ENCODE peak calls at places on chromosomes 6 and 20, in six cellular contexts. W is hepatocyte, Z is SK-N-SH, H is OCI-LY7, J is GM23248, Q is MM.1S. K is an unnamed sample.

GRCh38 chr20:50723672-50724071 is 7.7 kb upstream of the PARD6B start:
- DNase-seq in W (no peak), Z (no peak), H (no peak), J (no peak), Q (no peak), K (no peak)

GRCh38 chr20:59525500-59526241 is 78.7 kb upstream of the PHACTR3 start:
- DNase-seq in W (peak), Z (peak), H (peak), J (peak), Q (peak), K (peak)

GRCh38 chr20:38369387-38369786 is 23.1 kb downstream of the LBP start:
- DNase-seq in W (no peak), Z (peak), H (peak), J (no peak), Q (no peak), K (peak)

GRCh38 chr6:136104556-136104955 is 145.6 kb downstream of the MTFR2 start:
- DNase-seq in W (no peak), Z (no peak), H (no peak), J (no peak), Q (no peak), K (no peak)

GRCh38 chr20:22928679-22929078 is 106.4 kb upstream of the SSTR4 start:
- DNase-seq in W (no peak), Z (no peak), H (no peak), J (no peak), Q (no peak), K (no peak)

GRCh38 chr20:5933802-5934436 is 16.4 kb downstream of the TRMT6 start:
- DNase-seq in W (no peak), Z (peak), H (peak), J (no peak), Q (peak), K (peak)

GRCh38 chr6:31829633-31830492 is 2.3 kb downstream of the HSPA1B start:
- DNase-seq in W (peak), Z (no peak), H (peak), J (peak), Q (peak), K (peak)

GRCh38 chr6:33252758-33253157 is 18.9 kb downstream of the VPS52 start:
- DNase-seq in W (no peak), Z (no peak), H (no peak), J (peak), Q (no peak), K (no peak)

GRCh38 chr20:57498425-57499400 is 26.2 kb downstream of the CTCFL start:
- DNase-seq in W (peak), Z (peak), H (peak), J (peak), Q (peak), K (peak)

GRCh38 chr6:30842754-30843610 is 41.3 kb upstream of the DDR1 start:
- DNase-seq in W (peak), Z (no peak), H (no peak), J (no peak), Q (no peak), K (no peak)

GRCh38 chr20:51541189-51542032 is 1.1 kb downstream of the NFATC2 start:
- DNase-seq in W (peak), Z (no peak), H (peak), J (peak), Q (peak), K (peak)

GRCh38 chr6:125018136-125018535 is 55.9 kb downstream of the RNF217 start:
- DNase-seq in W (no peak), Z (no peak), H (no peak), J (peak), Q (no peak), K (no peak)

GRCh38 chr6:75800133-75800532 is 51.1 kb downstream of the MYO6 start:
- DNase-seq in W (no peak), Z (no peak), H (no peak), J (no peak), Q (no peak), K (no peak)

GRCh38 chr20:52127309-52127708 is 64.3 kb downstream of the ZFP64 start:
- DNase-seq in W (no peak), Z (no peak), H (peak), J (no peak), Q (no peak), K (no peak)

GRCh38 chr6:47440722-47441121 is 36.9 kb upstream of the CD2AP start:
- DNase-seq in W (no peak), Z (no peak), H (peak), J (no peak), Q (peak), K (no peak)

GRCh38 chr6:106745824-106746610 is 116.6 kb downstream of the QRSL1 start:
- DNase-seq in W (no peak), Z (no peak), H (no peak), J (no peak), Q (no peak), K (no peak)

DNA sequence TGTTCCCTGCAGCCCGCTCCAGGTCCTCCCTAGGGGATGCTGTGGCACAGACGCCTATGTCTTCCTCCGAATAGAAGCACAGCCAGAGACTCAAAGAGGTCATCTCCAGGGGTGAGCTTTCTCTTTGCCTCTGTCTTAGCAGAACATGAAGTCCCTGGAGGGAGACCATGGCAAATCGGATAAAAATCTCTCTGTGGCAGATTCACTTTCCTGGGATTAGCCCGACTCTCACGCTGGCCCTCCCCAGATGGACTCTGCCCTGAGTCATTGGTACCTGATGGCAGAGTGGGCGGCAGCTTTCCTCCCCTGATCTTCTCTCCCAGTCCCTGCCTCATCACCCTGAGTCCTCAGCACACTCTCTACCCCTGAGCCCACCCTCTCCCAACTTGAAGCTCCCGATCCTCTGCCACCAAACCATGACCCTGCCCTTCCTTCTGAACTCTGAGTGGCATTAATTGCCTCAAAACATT is 58.0 kb upstream of the CCDC167 start:
- DNase-seq in W (no peak), Z (no peak), H (no peak), J (peak), Q (no peak), K (no peak)
- H3K4me3 ChIP-seq in W (no peak), Z (no peak), H (no peak), J (no peak), Q (no peak), K (no peak)

DNA sequence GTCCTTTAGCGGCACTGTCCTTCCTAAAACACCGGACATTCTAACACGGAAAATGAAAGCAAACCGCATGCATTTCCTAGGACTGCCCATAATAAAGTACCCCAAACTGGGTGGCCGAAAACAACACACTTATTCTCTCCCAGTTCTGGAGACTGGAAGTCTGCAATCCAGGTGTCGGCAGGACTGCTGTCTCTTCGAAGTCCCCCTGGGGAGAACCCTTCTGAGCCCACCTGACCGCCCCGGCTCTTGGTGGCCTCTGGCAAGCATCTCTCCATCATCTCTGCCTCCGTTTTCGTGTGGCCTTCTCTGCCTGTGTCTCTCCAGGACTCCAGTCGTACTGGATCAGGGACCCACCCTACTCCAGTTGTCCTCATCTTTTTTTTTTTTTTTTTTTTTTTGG is 55.4 kb downstream of the SYNJ2 start:
- DNase-seq in W (no peak), Z (no peak), H (no peak), J (no peak), Q (no peak), K (no peak)
- TF ChIP-seq EZH2phosphoT487 in W (no peak), Z (no peak), H (no peak), J (no peak), Q (no peak), K (no peak)

GRCh38 chr6:44254201-44254956 is 2.9 kb downstream of the SLC35B2 start:
- DNase-seq in W (no peak), Z (no peak), H (no peak), J (no peak), Q (no peak), K (no peak)

GRCh38 chr6:44253307-44254101 is 3.8 kb downstream of the SLC35B2 start:
- DNase-seq in W (peak), Z (no peak), H (peak), J (peak), Q (peak), K (peak)

GRCh38 chr6:44250718-44251123 is 3.8 kb downstream of the HSP90AB1 start:
- DNase-seq in W (no peak), Z (no peak), H (no peak), J (no peak), Q (no peak), K (no peak)

GRCh38 chr6:44250067-44250717 is 3.3 kb downstream of the HSP90AB1 start:
- DNase-seq in W (no peak), Z (no peak), H (no peak), J (no peak), Q (no peak), K (no peak)

GRCh38 chr6:44251576-44252524 is 4.9 kb downstream of the HSP90AB1 start:
- DNase-seq in W (no peak), Z (no peak), H (no peak), J (no peak), Q (no peak), K (no peak)
- H3K4me3 ChIP-seq in W (no peak), Z (no peak), H (no peak), J (no peak), Q (no peak), K (no peak)

GRCh38 chr6:138509371-138509770 is 10.1 kb upstream of the NHSL1 start:
- DNase-seq in W (peak), Z (peak), H (peak), J (peak), Q (peak), K (peak)
- TF ChIP-seq EZH2phosphoT487 in W (no peak), Z (no peak), H (no peak), J (no peak), Q (no peak), K (no peak)

GRCh38 chr6:129748901-129749748 is 39.1 kb upstream of the ARHGAP18 start:
- DNase-seq in W (no peak), Z (no peak), H (no peak), J (peak), Q (peak), K (no peak)

GRCh38 chr6:129748212-129748900 is 38.4 kb upstream of the ARHGAP18 start:
- DNase-seq in W (peak), Z (no peak), H (peak), J (peak), Q (peak), K (peak)

GRCh38 chr6:129750390-129750789 is 40.4 kb upstream of the ARHGAP18 start:
- DNase-seq in W (no peak), Z (no peak), H (no peak), J (no peak), Q (no peak), K (no peak)

GRCh38 chr6:129747588-129748112 is 37.7 kb upstream of the ARHGAP18 start:
- DNase-seq in W (no peak), Z (no peak), H (no peak), J (no peak), Q (no peak), K (no peak)

DNA sequence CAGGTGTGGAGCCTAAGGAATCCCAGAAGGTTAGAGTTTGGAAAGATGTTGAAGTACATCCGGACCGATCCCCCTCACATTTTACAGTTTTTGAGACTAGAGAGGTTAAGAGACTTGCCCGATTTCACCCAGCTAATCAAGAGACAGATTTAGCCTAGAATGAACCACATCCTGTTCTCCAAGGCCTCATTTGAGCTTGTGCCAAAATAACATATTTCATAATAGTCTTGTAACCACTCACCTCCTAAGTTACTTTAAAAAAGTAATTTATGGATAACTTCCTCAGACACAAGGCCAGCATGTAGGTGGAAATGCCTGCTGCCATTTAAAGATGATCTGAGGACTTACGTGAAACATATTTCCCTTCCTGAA is 39.8 kb upstream of the ARHGAP18 start:
- DNase-seq in W (no peak), Z (no peak), H (peak), J (peak), Q (peak), K (no peak)
- H3K4me3 ChIP-seq in W (no peak), Z (no peak), H (peak), J (peak), Q (peak), K (no peak)